ENCODE peak calls at places on chromosomes 12 and 14, in six cellular contexts. Z is HFFc6; S is WTC11; G is cardiac fibroblast; U is mesothelial cell of epicardium; E is CD8-positive, alpha-beta T cell. W is an unnamed sample.

GRCh38 chr14:86035882-86036281 is 505.9 kb downstream of the FLRT2 start:
- DNase-seq in U (no peak), Z (peak; percentile 15), S (peak; percentile 65), E (no peak), G (peak; percentile 24), W (peak; percentile 49)

GRCh38 chr14:52220924-52221802 is 46.3 kb upstream of the PTGDR start:
- DNase-seq in Z (no peak), E (no peak), U (no peak), S (no peak), G (no peak), W (no peak)

GRCh38 chr12:57803317-57803893 is 15.1 kb downstream of the AVIL start:
- DNase-seq in U (no peak), S (peak; percentile 75), G (peak; percentile 63), E (no peak), Z (peak; percentile 36), W (peak; percentile 60)

GRCh38 chr12:61213646-61214045 is 1046.6 kb upstream of the USP15 start:
- DNase-seq in S (no peak), U (no peak), Z (no peak), E (no peak), G (no peak), W (no peak)

GRCh38 chr14:53509227-53509822 is 356.2 kb upstream of the DDHD1 start:
- DNase-seq in S (no peak), E (no peak), G (no peak), U (no peak), Z (no peak), W (no peak)

GRCh38 chr12:9604288-9604687 is 3.4 kb downstream of the KLRB1 start:
- DNase-seq in Z (no peak), G (no peak), E (no peak), U (no peak), S (no peak), W (no peak)

GRCh38 chr14:95515080-95515489 is 1.4 kb downstream of the SYNE3 start:
- DNase-seq in U (no peak), S (peak; percentile 29), G (peak; percentile 71), E (no peak), Z (no peak), W (no peak)

GRCh38 chr12:120117961-120118709 is 1.6 kb upstream of the RAB35 start:
- DNase-seq in Z (peak; percentile 65), G (peak; percentile 39), U (no peak), S (peak; percentile 54), E (no peak), W (no peak)

GRCh38 chr12:56307221-56307965 is 7.3 kb upstream of the CS start:
- DNase-seq in U (no peak), E (no peak), Z (no peak), S (no peak), G (no peak), W (no peak)

GRCh38 chr12:53785161-53785560 is 33.4 kb upstream of the CISTR start:
- DNase-seq in E (no peak), S (no peak), U (no peak), Z (no peak), G (no peak), W (no peak)

GRCh38 chr14:95480887-95481226 is 35.6 kb downstream of the SYNE3 start:
- DNase-seq in G (no peak), Z (no peak), E (no peak), U (no peak), S (no peak), W (no peak)

GRCh38 chr12:131795688-131796410 is 32.3 kb upstream of the MMP17 start:
- DNase-seq in U (no peak), E (no peak), S (peak; percentile 47), G (no peak), Z (no peak), W (no peak)

GRCh38 chr12:128606538-128606937 is 217.2 kb downstream of the SLC15A4 start:
- DNase-seq in U (no peak), G (no peak), S (no peak), Z (no peak), E (no peak), W (no peak)

GRCh38 chr14:91257328-91258020 is 13.0 kb upstream of the GPR68 start:
- DNase-seq in Z (no peak), E (no peak), S (no peak), U (no peak), G (no peak), W (no peak)

GRCh38 chr12:21528953-21529352 is 2.9 kb downstream of the SPX start:
- DNase-seq in Z (no peak), U (no peak), E (no peak), G (peak; percentile 6), S (no peak), W (no peak)

GRCh38 chr12:50187084-50187900 is 20.1 kb upstream of the CERS5 start:
- DNase-seq in G (peak; percentile 88), E (no peak), S (no peak), Z (peak; percentile 87), U (no peak), W (no peak)

GRCh38 chr14:52596861-52597260 is 44.2 kb downstream of the GPR137C start:
- DNase-seq in U (no peak), G (no peak), Z (no peak), E (no peak), S (no peak), W (no peak)

GRCh38 chr14:99744199-99744872 is 48.9 kb upstream of the EML1 start:
- DNase-seq in E (no peak), Z (peak; percentile 71), G (no peak), S (peak; percentile 44), U (no peak), W (no peak)

GRCh38 chr14:53306926-53307325 is 153.8 kb upstream of the DDHD1 start:
- DNase-seq in G (peak; percentile 23), Z (peak; percentile 10), S (no peak), U (no peak), E (no peak), W (no peak)

GRCh38 chr12:12133785-12134184 is 63.0 kb downstream of the BCL2L14 start:
- DNase-seq in G (no peak), E (no peak), Z (no peak), S (no peak), U (no peak), W (no peak)

GRCh38 chr12:96529912-96530311 is 40.5 kb downstream of the CFAP54 start:
- DNase-seq in G (no peak), E (no peak), Z (no peak), U (no peak), S (no peak), W (no peak)

GRCh38 chr12:52633383-52633782 is 15.0 kb upstream of the KRT73 start:
- DNase-seq in U (no peak), S (no peak), E (no peak), Z (no peak), G (no peak), W (no peak)

GRCh38 chr12:12598864-12599263 is 12.8 kb upstream of the CREBL2 start:
- DNase-seq in E (no peak), S (no peak), U (no peak), Z (no peak), G (no peak), W (no peak)

GRCh38 chr12:105204127-105204526 is 31.8 kb downstream of the APPL2 start:
- DNase-seq in U (no peak), Z (no peak), G (no peak), E (no peak), S (no peak), W (no peak)
- TF ChIP-seq CTCF in U (no peak), Z (no peak), G (no peak), E (no peak), S (no peak), W (no peak)

GRCh38 chr14:93184391-93185332 is at the start of the genes LYSET and MOAP1:
- DNase-seq in Z (peak; percentile 85), S (peak; percentile 89), G (peak; percentile 86), E (peak; percentile 90), U (peak; percentile 77), W (peak; percentile 90)
- TF ChIP-seq CTCF in Z (peak; percentile 55), S (no peak), G (no peak), E (peak; percentile 49), U (no peak), W (peak; percentile 18)

GRCh38 chr12:89357297-89357730 is 5.0 kb upstream of the DUSP6 start:
- DNase-seq in Z (no peak), G (no peak), E (no peak), U (no peak), S (no peak), W (no peak)

GRCh38 chr12:89356069-89356665 is 3.9 kb upstream of the DUSP6 start:
- DNase-seq in E (no peak), U (no peak), Z (no peak), G (no peak), S (no peak), W (no peak)

GRCh38 chr12:89354630-89354931 is 2.3 kb upstream of the DUSP6 start:
- DNase-seq in S (no peak), Z (no peak), E (no peak), G (peak; percentile 24), U (no peak), W (no peak)

GRCh38 chr12:89353823-89354629 is 1.7 kb upstream of the DUSP6 start:
- DNase-seq in U (no peak), G (peak; percentile 64), Z (peak; percentile 62), E (peak; percentile 56), S (peak; percentile 93), W (peak; percentile 81)

DNA sequence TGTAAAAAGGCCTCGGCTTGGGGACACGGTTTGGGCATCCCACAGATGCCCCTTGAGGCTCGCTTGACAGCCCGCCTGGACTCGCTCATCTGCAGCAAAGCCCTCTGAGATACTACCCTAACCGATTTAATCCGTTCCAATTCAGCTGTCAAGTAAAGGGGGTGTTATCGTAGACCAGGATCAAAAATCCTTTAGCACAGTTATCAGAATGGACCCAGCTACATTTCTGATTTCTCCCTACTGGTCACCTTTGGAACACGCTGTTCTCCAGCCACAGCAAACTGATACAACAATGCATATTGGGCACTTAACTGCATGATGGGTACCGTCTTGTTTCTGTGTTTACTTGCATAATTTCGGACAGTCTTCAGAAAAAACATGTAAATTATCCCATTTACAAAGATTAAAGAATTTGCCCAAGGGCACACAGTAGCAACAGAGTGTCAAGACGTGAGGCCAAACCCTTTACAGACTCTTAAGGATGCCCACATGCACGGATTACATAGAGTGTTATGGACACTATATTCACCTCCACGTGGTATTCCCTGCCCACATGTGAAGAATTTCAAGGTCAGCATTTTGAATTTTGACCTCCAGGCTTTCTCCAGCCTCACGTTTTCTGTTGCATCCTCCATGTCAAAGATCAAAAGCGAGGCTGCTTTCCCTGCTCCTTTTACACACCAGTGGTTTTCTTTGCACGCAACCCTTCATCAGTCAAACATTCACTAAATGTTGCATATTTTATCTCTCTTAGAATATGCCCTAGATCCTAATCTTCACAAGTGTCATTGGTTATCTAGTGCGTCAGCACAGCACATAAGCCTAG is 3.2 kb upstream of the DUSP6 start:
- DNase-seq in E (no peak), Z (no peak), U (no peak), S (no peak), G (no peak), W (no peak)
- TF ChIP-seq CTCF in E (no peak), Z (peak; percentile 47), U (no peak), S (no peak), G (peak; percentile 36), W (peak; percentile 31)

DNA sequence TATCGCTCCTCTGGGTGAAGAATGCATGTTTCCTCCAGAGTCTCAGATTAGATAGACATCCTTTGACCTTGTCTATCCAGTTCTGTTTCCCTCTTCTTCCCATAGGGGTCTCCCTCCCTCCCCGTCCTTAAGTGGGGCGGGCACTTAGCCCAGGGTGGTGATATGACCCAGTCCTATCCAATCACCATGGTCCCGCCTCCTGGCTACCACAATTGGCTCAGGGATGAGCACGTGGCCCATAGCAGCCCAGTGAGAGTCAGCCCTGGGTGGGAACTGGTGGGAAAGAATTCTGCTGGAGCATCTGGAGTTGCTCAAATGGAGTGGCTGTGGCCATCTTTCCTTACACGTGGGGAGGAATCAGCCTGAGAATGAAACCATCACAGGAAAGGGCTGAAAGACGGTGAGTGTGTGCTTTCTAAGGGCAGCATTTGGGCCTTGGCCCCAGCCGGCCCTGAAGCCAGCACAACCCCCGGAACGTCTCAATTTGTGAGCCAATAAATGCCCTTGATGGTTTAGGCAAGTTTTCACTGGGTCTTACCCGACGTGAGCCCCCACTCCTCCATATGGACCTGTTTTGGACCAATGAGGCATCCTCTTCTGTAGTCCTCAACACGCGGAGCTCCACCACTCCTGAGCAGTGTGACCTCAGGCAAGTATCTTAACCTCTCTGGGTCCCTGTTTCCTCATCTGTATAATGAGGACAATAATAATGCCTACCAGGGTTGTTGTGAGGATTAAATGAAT is 14.3 kb upstream of the MLXIP start:
- DNase-seq in S (peak; percentile 94), E (no peak), Z (peak; percentile 66), G (peak; percentile 98), U (peak; percentile 65), W (peak; percentile 69)
- TF ChIP-seq CTCF in S (no peak), E (no peak), Z (peak; percentile 58), G (peak; percentile 69), U (no peak), W (no peak)

W was measured in endothelial cell.